ENCODE peak calls at places on chromosomes 4 and X, in five cellular contexts. O is fibroblast of lung, K is GM23338, B is retinal pigment epithelial cell, S is AG09309. J is an unnamed sample.

GRCh38 chrX:40326186-40326965 is 228.6 kb upstream of the BCOR start:
- DNase-seq in S (no peak), K (no peak), B (no peak), O (peak; percentile 22), J (no peak)

GRCh38 chrX:63299596-63299995 is 51.5 kb downstream of the SPIN4 start:
- DNase-seq in B (no peak), O (no peak), S (no peak), K (no peak), J (no peak)

GRCh38 chr4:89708903-89709361 is 128.0 kb downstream of the SNCA start:
- DNase-seq in S (peak; percentile 3), B (no peak), K (peak; percentile 34), O (peak; percentile 66), J (peak; percentile 83)

GRCh38 chr4:158315706-158316105 is 105.4 kb downstream of the TMEM144 start:
- DNase-seq in K (no peak), S (peak; percentile 74), O (peak; percentile 90), B (peak; percentile 73), J (peak; percentile 69)

GRCh38 chr4:150583287-150584197 is 1.6 kb downstream of the MAB21L2 start:
- DNase-seq in O (peak; percentile 60), K (peak; percentile 77), B (no peak), S (no peak), J (no peak)

GRCh38 chrX:111411591-111412371 is at the start of gene DCX:
- DNase-seq in B (no peak), O (no peak), K (peak; percentile 50), S (no peak), J (no peak)

GRCh38 chr4:122827258-122827887 is 742 bp downstream of the FGF2 start:
- DNase-seq in O (peak; percentile 40), B (no peak), K (peak; percentile 45), S (no peak), J (peak; percentile 42)

GRCh38 chr4:149719357-149719756 is 96.3 kb downstream of the IQCM start:
- DNase-seq in K (no peak), S (no peak), B (no peak), O (peak; percentile 7), J (no peak)

GRCh38 chrX:19740744-19741143 is 146.7 kb downstream of the SH3KBP1 start:
- DNase-seq in K (no peak), S (no peak), B (no peak), O (no peak), J (no peak)

GRCh38 chr4:177214935-177215334 is 94.7 kb upstream of the NEIL3 start:
- DNase-seq in S (no peak), B (no peak), K (no peak), O (peak; percentile 82), J (no peak)

GRCh38 chrX:17631647-17632046 is 105.6 kb upstream of the SCML1 start:
- DNase-seq in B (no peak), K (no peak), S (no peak), O (no peak), J (no peak)

GRCh38 chr4:104235966-104236365 is 258.7 kb downstream of the CXXC4 start:
- DNase-seq in K (no peak), B (no peak), O (no peak), S (no peak), J (no peak)

GRCh38 chrX:55187281-55187680 is 32.9 kb upstream of the PAGE5 start:
- DNase-seq in K (no peak), B (no peak), O (no peak), S (no peak), J (no peak)

GRCh38 chr4:108611360-108611759 is 9.0 kb upstream of the RPL34 start:
- DNase-seq in K (no peak), S (no peak), B (no peak), O (no peak), J (peak; percentile 45)

GRCh38 chr4:147761218-147761883 is 29.5 kb downstream of the ARHGAP10 start:
- DNase-seq in O (no peak), K (no peak), S (no peak), B (no peak), J (no peak)

GRCh38 chr4:184251680-184252000 is 34.0 kb upstream of the ENPP6 start:
- DNase-seq in B (no peak), S (no peak), K (no peak), O (no peak), J (no peak)

GRCh38 chr4:187309456-187309855 is 585.8 kb upstream of the FAT1 start:
- DNase-seq in K (no peak), O (peak; percentile 70), S (peak; percentile 65), B (no peak), J (peak; percentile 35)

GRCh38 chr4:8542776-8543525 is 37.2 kb upstream of the GPR78 start:
- DNase-seq in K (no peak), B (no peak), O (no peak), S (no peak), J (no peak)

GRCh38 chrX:47796433-47796906 is 40.2 kb upstream of the ZNF81 start:
- DNase-seq in O (peak; percentile 56), K (no peak), B (no peak), S (peak; percentile 20), J (peak; percentile 28)

GRCh38 chr4:646460-646859 is 21.1 kb downstream of the PDE6B start:
- DNase-seq in B (no peak), O (no peak), S (no peak), K (no peak), J (peak; percentile 18)

GRCh38 chr4:88457307-88458090 is 580 bp downstream of the HERC5 start:
- DNase-seq in B (no peak), O (peak; percentile 38), S (no peak), K (peak; percentile 77), J (peak; percentile 9)

GRCh38 chr4:2337896-2338295 is 76.0 kb upstream of the MXD4 start:
- DNase-seq in O (no peak), S (no peak), B (no peak), K (no peak), J (no peak)

GRCh38 chrX:17098516-17099247 is 152.2 kb downstream of the REPS2 start:
- DNase-seq in O (no peak), B (no peak), K (no peak), S (no peak), J (no peak)

GRCh38 chrX:77894921-77895886 is at the start of gene MAGT1:
- DNase-seq in S (peak; percentile 89), O (peak; percentile 94), B (peak; percentile 87), K (peak; percentile 95), J (peak; percentile 98)

GRCh38 chr4:38740303-38740702 is 42.5 kb downstream of the TLR10 start:
- DNase-seq in B (no peak), S (no peak), K (no peak), O (no peak), J (no peak)

GRCh38 chr4:15413010-15413622 is 14.7 kb upstream of the C1QTNF7 start:
- DNase-seq in S (no peak), B (no peak), K (no peak), O (no peak), J (no peak)

GRCh38 chr4:115505326-115505725 is 391.9 kb upstream of the NDST4 start:
- DNase-seq in K (no peak), B (no peak), S (no peak), O (no peak), J (no peak)

GRCh38 chrX:110210417-110211139 is 107.3 kb downstream of the AMMECR1 start:
- DNase-seq in O (peak; percentile 85), B (no peak), K (no peak), S (peak; percentile 56), J (peak; percentile 92)

GRCh38 chr4:189396435-189396834 is 544.2 kb upstream of the FRG1 start:
- DNase-seq in B (no peak), O (no peak), K (no peak), S (no peak), J (no peak)

GRCh38 chr4:17236686-17237085 is 275.2 kb downstream of the QDPR start:
- DNase-seq in O (peak; percentile 85), B (no peak), S (peak; percentile 76), K (no peak), J (peak; percentile 18)

GRCh38 chrX:77945910-77946309 is 23.5 kb downstream of the PGAM4 start:
- DNase-seq in S (no peak), O (no peak), K (no peak), B (no peak), J (no peak)

GRCh38 chr4:182015893-182016292 is 227.3 kb upstream of the TENM3 start:
- DNase-seq in B (no peak), O (peak; percentile 88), S (peak; percentile 18), K (no peak), J (no peak)

GRCh38 chr4:88592600-88593448 is 544 bp downstream of the HERC3 start:
- DNase-seq in K (peak; percentile 69), S (no peak), B (peak; percentile 60), O (peak; percentile 82), J (peak; percentile 77)

DNA sequence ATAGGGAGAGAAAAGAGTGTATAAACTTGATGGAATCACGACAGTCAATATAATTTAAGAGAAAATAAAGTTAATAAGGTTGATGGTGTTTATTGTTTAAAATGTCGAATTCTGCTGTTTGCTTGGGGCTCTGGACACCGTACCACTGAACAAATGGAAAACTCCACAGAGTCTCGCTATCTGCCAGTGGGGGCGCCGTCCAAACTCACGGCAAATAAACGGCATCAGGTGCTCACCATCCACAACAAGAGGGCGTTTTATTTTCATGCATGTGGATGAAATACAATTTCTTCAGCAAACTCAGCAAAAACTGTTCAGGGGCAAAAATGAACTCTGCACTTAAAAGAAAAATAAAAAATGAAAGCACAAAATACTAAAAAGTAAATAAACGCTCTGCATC is 46.6 kb upstream of the FAM47C start:
- DNase-seq in S (no peak), B (no peak), K (no peak), O (no peak), J (no peak)
- TF ChIP-seq CTCF in S (no peak), B (peak; percentile 35), K (peak; percentile 41), O (no peak), J (no peak)

GRCh38 chrX:103529550-103529949 is 10.3 kb upstream of the RAB40A start:
- DNase-seq in B (no peak), O (no peak), K (no peak), S (no peak), J (no peak)

GRCh38 chrX:103531002-103531401 is 11.7 kb upstream of the RAB40A start:
- DNase-seq in B (no peak), S (peak; percentile 40), K (no peak), O (peak; percentile 76), J (peak; percentile 60)

GRCh38 chrX:103533428-103534216 is 14.3 kb upstream of the RAB40A start:
- DNase-seq in O (peak; percentile 44), B (no peak), K (peak; percentile 68), S (no peak), J (peak; percentile 71)

GRCh38 chrX:103535206-103535605 is 15.9 kb upstream of the RAB40A start:
- DNase-seq in K (no peak), B (no peak), O (no peak), S (no peak), J (no peak)

DNA sequence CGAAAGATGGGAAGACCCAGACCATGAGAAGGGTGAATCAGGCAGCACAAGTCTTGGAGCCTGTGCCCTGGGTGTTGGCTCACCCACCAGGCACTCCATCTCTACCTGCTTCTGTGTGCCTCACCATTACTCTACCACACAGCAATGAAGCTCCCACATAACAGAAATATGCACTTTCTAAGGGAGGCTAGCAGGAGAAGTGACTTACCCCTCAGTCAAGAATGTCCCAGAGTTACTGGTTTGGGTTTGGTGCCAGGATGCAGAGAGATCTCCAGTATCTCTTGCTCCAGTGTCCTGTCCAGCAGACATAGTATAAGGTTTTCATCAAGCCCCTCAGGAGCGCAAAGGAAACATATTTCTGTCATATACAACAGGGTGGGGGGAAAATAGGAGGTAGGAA is 11.3 kb upstream of the RAB40A start:
- DNase-seq in S (no peak), O (peak; percentile 25), B (no peak), K (no peak), J (no peak)
- H3K4me3 ChIP-seq in S (no peak overlapping the region), O (no peak overlapping the region), B (no peak overlapping the region), K (no peak overlapping the region), J (no peak overlapping the region)

GRCh38 chr4:41212221-41213203 is 1.8 kb downstream of the APBB2 start:
- DNase-seq in B (peak; percentile 25), K (peak; percentile 57), O (peak; percentile 71), S (no peak), J (peak; percentile 85)
- TF ChIP-seq CTCF in B (peak; percentile 79), K (peak; percentile 63), O (peak; percentile 75), S (peak; percentile 78), J (peak; percentile 74)

GRCh38 chr4:127623755-127624087 is 9.0 kb upstream of the INTU start:
- DNase-seq in S (no peak), K (peak; percentile 20), B (no peak), O (peak; percentile 42), J (peak; percentile 22)
- H3K4me3 ChIP-seq in S (peak overlapping the region; percentile 82), K (peak overlapping the region; percentile 82), B (peak overlapping the region; percentile 65), O (peak overlapping the region; percentile 81), J (peak overlapping the region; percentile 67)

J was measured in fibroblast of villous mesenchyme.